ENCODE peak calls at places on chromosomes 1 and 21, in four cellular contexts. N is mammary epithelial cell, E is AG09319, Q is activated B cell treated with CpG ODN at 0.5 μM for 24 hours. D is an unnamed sample.

GRCh38 chr1:229882621-229883020 is 184.4 kb upstream of the GALNT2 start:
- DNase-seq in Q (no peak), E (no peak), N (no peak), D (peak; percentile 22)

GRCh38 chr1:30160999-30161689 is 562.2 kb downstream of the MATN1 start:
- DNase-seq in E (no peak), Q (no peak), N (no peak), D (peak; percentile 34)

GRCh38 chr1:1628656-1629429 is 3.1 kb upstream of the MMP23B start:
- DNase-seq in E (no peak), Q (no peak), N (no peak), D (no peak)

GRCh38 chr1:229991724-229992333 is 75.2 kb upstream of the GALNT2 start:
- DNase-seq in E (no peak), N (no peak), Q (no peak), D (no peak)

GRCh38 chr21:40185208-40185607 is 318.0 kb downstream of the PCP4 start:
- DNase-seq in Q (no peak), N (no peak), E (no peak), D (no peak)

GRCh38 chr1:84853743-84854721 is 39.0 kb downstream of the LPAR3 start:
- DNase-seq in N (peak; percentile 97), Q (no peak), E (no peak), D (no peak)

GRCh38 chr1:207825719-207826556 is 74.1 kb downstream of the CD46 start:
- DNase-seq in Q (peak; percentile 74), N (no peak), E (peak; percentile 71), D (no peak)

GRCh38 chr1:198064181-198064580 is 92.6 kb upstream of the NEK7 start:
- DNase-seq in N (peak; percentile 70), E (no peak), Q (no peak), D (no peak)

GRCh38 chr1:63968663-63969460 is 195.0 kb downstream of the ROR1 start:
- DNase-seq in Q (no peak), E (no peak), N (no peak), D (no peak)

GRCh38 chr1:63317007-63317813 is 5.2 kb upstream of the FOXD3 start:
- DNase-seq in N (peak; percentile 68), Q (peak; percentile 40), E (peak; percentile 18), D (peak; percentile 79)

GRCh38 chr1:54200519-54200997 is 591 bp downstream of the MRPL37 start:
- DNase-seq in E (no peak), Q (no peak), N (peak; percentile 29), D (no peak)

GRCh38 chr21:36861595-36861883 is 104.9 kb downstream of the HLCS start:
- DNase-seq in N (no peak), Q (no peak), E (no peak), D (no peak)

GRCh38 chr1:160413716-160414115 is 13.4 kb downstream of the VANGL2 start:
- DNase-seq in Q (no peak), E (no peak), N (no peak), D (no peak)

GRCh38 chr1:161196521-161197451 is 2.1 kb downstream of the ADAMTS4 start:
- DNase-seq in Q (no peak), E (peak; percentile 78), N (no peak), D (no peak)

GRCh38 chr21:45869121-45870007 is 112.2 kb upstream of the COL6A1 start:
- DNase-seq in Q (no peak), E (no peak), N (no peak), D (no peak)

GRCh38 chr1:179059185-179059483 is 22.7 kb upstream of the TOR3A start:
- DNase-seq in Q (no peak), N (no peak), E (no peak), D (no peak)

GRCh38 chr1:28591708-28592313 is at the start of gene RAB42:
- DNase-seq in Q (no peak), N (no peak), E (no peak), D (no peak)

GRCh38 chr1:84847253-84848247 is 45.5 kb downstream of the LPAR3 start:
- DNase-seq in Q (no peak), E (peak; percentile 95), N (peak; percentile 98), D (peak; percentile 76)

GRCh38 chr21:38297871-38298270 is 41.1 kb downstream of the KCNJ15 start:
- DNase-seq in Q (no peak), E (no peak), N (no peak), D (no peak)

GRCh38 chr1:17427696-17428660 is 11.5 kb downstream of the RCC2 start:
- DNase-seq in Q (no peak), N (no peak), E (no peak), D (no peak)

GRCh38 chr1:23436520-23437354 is 12.2 kb upstream of the TCEA3 start:
- DNase-seq in Q (no peak), E (no peak), N (no peak), D (no peak)

GRCh38 chr1:94755675-94756074 is 64.5 kb upstream of the SLC44A3 start:
- DNase-seq in N (no peak), Q (no peak), E (peak; percentile 94), D (no peak)

GRCh38 chr21:17045214-17045835 is 467.5 kb upstream of the CXADR start:
- DNase-seq in Q (no peak), N (peak; percentile 6), E (no peak), D (no peak)

GRCh38 chr1:201385299-201385891 is 7.9 kb upstream of the TNNT2 start:
- DNase-seq in Q (no peak), N (peak; percentile 54), E (no peak), D (no peak)

GRCh38 chr1:30550365-30551220 is 172.8 kb downstream of the MATN1 start:
- DNase-seq in N (no peak), E (no peak), Q (no peak), D (no peak)

GRCh38 chr1:174883361-174883760 is 116.4 kb upstream of the CACYBP start:
- DNase-seq in N (peak; percentile 50), E (peak; percentile 14), Q (no peak), D (no peak)

GRCh38 chr1:220045356-220046051 is 801 bp downstream of the EPRS1 start:
- DNase-seq in N (no peak), Q (no peak), E (no peak), D (no peak)

GRCh38 chr21:45248893-45249381 is 38.8 kb downstream of the POFUT2 start:
- DNase-seq in E (no peak), N (peak; percentile 10), Q (no peak), D (peak; percentile 66)

GRCh38 chr1:14320518-14320917 is 278.0 kb upstream of the KAZN start:
- DNase-seq in Q (no peak), E (peak; percentile 73), N (peak; percentile 27), D (no peak)

GRCh38 chr1:43272161-43272560 is 2.4 kb downstream of the TMEM125 start:
- DNase-seq in Q (no peak), E (no peak), N (no peak), D (no peak)

DNA sequence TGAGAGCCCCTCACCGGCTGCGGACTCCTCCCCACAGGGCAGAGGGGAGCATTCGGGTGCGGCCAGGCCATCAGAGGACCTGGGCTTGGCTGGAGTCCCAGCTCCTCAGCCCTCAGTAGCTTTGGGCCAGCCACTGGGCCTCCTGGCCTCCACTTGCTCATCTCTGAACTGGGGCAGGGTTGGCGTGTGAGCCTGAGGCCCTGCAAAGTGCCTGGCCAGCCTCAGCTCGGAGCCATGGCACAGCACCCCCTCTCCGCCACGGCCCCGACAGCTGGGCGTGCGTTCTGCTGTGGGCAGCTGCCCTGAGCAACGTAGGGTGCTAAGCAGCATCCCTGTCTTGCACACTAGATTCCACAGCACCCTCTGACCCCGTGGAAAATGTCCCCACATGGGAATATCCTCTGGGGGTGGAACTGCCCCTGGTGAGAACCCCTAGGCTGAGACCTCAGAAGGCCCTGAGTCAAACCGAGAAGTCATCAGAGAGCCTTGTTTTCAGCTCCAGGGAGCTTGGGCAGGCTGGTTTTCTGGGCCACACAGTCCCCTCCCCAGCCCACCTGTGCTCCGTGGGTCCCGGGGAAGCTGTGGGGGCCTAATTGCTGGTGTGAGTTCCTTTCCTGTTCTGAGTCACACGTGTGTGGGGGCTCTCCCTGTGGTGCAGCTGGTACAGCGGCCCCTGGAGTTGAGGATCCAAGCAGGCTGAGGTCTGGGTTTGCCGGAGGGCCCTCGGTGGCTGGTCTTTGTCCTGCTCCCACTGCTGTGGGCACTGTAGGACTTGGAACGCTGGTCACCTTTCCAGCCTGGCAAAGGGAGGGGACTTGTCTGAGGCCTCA is 24.5 kb downstream of the TP73 start:
- DNase-seq in N (no peak), Q (peak; percentile 57), E (no peak), D (no peak)
- TF ChIP-seq CTCF in N (no peak), Q (no peak), E (no peak), D (no peak)

DNA sequence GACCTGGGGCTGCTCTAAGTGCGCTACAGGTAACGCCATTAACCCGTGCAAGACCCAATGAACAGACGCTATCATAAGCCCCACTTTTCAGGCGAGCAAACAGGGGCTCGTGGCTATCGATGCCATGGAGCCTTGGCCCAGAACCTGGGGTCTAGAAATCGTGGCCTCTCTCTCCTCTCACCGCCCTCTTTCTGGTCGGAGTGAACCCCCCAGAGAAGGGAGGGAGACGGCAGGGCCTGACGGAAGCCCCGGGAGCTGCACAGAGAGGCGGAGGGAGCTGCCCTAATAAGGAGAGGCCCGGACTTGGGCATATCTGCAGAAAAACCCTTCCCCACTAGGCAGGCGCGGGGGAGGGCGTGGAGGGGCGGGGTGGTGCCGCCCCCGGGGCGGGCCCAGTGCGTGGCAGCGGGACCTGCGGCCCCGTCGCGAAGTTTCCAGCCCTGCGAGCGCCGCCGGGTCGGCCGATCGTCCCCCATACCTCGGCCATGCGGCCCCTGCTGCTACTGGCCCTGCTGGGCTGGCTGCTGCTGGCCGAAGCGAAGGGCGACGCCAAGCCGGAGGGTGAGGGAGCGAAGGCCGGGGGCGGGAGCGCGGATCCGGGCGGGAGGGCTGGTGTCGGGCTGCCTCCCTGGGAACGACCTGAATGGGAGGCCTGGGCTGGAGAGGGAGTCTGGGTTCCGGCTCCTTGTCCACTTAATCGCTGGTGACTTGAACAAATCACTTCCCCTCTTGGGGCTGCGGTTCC is at the start of gene PLOD1:
- DNase-seq in N (peak; percentile 82), E (peak; percentile 70), Q (peak; percentile 76), D (peak; percentile 83)
- TF ChIP-seq CTCF in N (no peak), E (no peak), Q (no peak), D (no peak)

GRCh38 chr1:232950197-232950918 is at the start of gene NTPCR:
- DNase-seq in Q (peak; percentile 97), E (peak; percentile 75), N (peak; percentile 86), D (peak; percentile 99)
- TF ChIP-seq CTCF in Q (no peak), E (peak; percentile 16), N (no peak), D (peak; percentile 15)

GRCh38 chr1:116737020-116737854 is 17.0 kb upstream of the CD2 start:
- DNase-seq in N (peak; percentile 49), E (peak; percentile 24), Q (peak; percentile 34), D (no peak)
- TF ChIP-seq CTCF in N (peak; percentile 84), E (peak; percentile 88), Q (peak; percentile 45), D (peak; percentile 93)

DNA sequence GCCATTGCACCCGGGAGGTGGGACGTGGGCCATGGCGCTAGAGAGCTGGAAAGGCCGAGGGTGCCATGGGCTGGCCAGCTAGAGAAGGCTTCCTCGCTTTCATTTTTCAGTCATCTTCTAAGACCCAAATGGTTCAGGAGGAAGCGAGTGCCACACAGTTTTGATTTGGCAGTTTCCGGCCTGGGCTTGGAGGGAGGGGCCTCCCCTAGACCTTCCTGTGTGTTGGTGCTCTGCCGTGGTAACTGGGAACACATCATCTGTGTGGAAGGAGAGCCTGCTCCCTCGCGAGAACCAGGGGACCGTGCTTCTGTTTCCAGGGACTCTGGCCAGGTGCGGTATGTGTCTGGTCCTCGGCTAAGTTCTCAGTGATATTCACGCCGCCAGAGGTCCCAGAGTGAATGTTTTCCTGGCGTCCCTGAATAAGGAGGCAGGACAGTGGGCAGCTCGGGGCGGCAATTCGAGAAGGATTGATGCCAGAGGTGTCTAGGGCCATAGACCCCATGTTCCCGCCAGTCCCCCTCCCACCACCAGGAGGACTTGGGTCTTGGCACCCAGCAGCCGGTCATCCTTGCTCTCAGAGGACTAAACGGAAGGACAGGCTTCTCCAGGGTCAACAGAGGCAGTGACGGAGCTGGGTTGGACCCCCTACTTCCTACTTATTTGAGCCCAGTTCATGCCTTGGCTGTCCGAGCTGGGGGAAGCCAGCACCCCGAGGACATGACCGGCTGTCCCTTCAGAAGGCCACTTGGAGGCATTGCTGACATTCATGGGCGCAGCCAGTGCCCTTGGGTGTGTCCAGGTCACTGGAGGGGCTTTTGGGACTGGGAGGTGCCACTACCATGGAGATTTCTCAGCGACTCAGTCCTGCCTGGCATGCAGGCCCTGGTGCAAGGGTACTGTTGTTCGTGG is 2.7 kb upstream of the NPHP4 start:
- DNase-seq in E (no peak), Q (no peak), N (no peak), D (no peak)
- TF ChIP-seq CTCF in E (no peak), Q (no peak), N (no peak), D (peak; percentile 25)

D was measured in type B pancreatic cell.